ENCODE peak calls at places on chromosome 5, in five cellular contexts. M is heart left ventricle, E is uterus, F is ovary, Y is IMR-90. C is an unnamed sample.

GRCh38 chr5:176151286-176151685 is 86.9 kb upstream of the SIMC1 start:
- DNase-seq in M (no peak), E (no peak), Y (peak), F (no peak), C (no peak)

GRCh38 chr5:39533749-39534148 is 109.0 kb upstream of the DAB2 start:
- DNase-seq in Y (no peak), E (no peak), F (no peak), M (no peak), C (no peak)

GRCh38 chr5:44538831-44539539 is 149.8 kb upstream of the FGF10 start:
- DNase-seq in M (no peak), Y (no peak), E (peak), F (no peak), C (no peak)

GRCh38 chr5:94928891-94929290 is 310.4 kb downstream of the SLF1 start:
- DNase-seq in F (no peak), Y (peak), E (no peak), M (no peak), C (no peak)

GRCh38 chr5:133735346-133735745 is 123.0 kb upstream of the FSTL4 start:
- DNase-seq in E (no peak), M (no peak), Y (peak), F (no peak), C (no peak)

GRCh38 chr5:143188083-143188482 is 215.4 kb downstream of the NR3C1 start:
- DNase-seq in F (no peak), Y (no peak), E (no peak), M (no peak), C (no peak)

GRCh38 chr5:123037104-123037418 is 536 bp upstream of the PPIC start:
- DNase-seq in F (no peak), Y (no peak), E (no peak), M (no peak), C (no peak)

GRCh38 chr5:88675758-88676636 is 207.0 kb downstream of the MEF2C start:
- DNase-seq in F (peak), M (no peak), E (no peak), Y (peak), C (peak)

DNA sequence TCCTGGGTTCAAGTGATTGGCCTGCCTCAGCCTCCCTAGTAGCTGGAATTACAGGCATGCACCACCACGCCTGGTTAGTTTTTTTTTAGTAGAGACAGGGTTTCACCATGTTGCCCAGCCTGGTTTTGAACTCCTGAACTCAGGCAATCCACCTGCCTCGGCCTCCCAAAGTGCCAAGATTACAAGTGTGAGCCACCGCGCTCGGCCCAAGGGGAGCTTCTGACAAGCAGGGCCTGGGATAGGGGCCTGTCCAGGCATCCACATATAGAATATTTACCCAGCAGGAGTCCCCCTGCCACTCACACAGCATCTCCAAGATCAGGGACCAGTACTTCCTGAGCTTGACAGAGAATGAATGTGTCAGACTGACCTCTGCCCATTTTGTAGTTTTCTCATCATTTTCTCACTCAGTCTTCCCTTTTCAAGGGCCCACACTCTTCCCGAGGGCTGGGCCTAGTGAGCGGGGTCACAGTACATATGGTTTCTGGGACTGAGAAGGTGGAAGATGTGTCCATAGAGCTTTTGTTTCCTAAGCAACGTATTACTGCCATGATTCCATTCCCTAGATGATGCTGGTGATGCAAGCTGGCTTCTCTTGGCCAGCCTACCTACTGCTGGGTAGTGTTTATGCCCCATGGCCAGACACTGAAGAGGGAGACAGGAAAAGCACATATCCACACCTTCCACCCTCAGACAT is 9.9 kb downstream of the IRF1 start:
- DNase-seq in F (peak), M (peak), Y (no peak), E (no peak), C (no peak)
- TF ChIP-seq POLR2A in F (no peak), M (no peak), Y (peak), E (no peak), C (no peak)

GRCh38 chr5:181215997-181216982 is 6.8 kb upstream of the TRIM41 start:
- DNase-seq in M (no peak), F (no peak), E (no peak), Y (no peak), C (no peak)
- TF ChIP-seq POLR2A in M (no peak), F (no peak), E (no peak), Y (no peak), C (no peak)

GRCh38 chr5:159258361-159258760 is 4.7 kb upstream of the UBLCP1 start:
- DNase-seq in E (no peak), M (no peak), F (no peak), Y (no peak), C (no peak)

GRCh38 chr5:159263569-159263905 is 447 bp downstream of the UBLCP1 start:
- DNase-seq in Y (no peak), F (no peak), E (no peak), M (no peak), C (no peak)

GRCh38 chr5:159257629-159258283 is 5.3 kb upstream of the UBLCP1 start:
- DNase-seq in F (no peak), Y (no peak), M (no peak), E (no peak), C (no peak)

GRCh38 chr5:159262472-159262858 is 625 bp upstream of the UBLCP1 start:
- DNase-seq in Y (peak), M (no peak), F (no peak), E (no peak), C (no peak)

DNA sequence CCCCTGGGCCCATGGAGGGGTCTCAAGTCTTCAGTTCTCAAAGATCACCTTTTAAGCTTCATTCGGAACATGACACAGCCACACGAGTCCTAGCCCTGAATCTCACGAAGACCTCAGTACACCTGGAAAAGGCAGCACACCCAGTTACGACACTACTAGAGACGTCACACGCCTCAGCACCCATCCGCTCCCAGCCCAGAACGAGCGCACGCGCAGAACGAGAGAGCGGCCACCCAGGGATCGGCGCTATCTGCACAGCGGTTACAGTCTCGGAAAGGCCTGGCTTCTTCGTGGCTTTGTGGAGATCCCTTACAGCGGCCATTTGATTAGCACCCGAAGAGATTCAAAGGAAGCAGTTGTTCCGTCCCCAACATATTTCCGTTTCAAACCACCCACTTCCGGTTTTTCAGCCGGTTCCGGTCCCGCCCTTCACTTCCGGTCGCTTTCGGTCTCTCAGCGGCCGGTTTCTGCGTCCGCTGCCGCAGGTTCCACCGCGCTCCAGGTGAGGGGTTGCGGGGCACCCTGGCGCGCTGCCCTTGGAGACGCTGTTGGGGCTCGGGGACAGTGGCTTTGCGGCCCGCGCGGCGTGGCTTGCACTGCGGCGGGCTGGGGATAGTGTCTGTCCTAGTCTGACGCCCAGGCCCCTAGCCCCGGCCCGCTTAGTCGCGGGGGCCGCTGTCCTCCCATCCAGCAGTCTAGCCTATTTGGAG is at the start of gene UBLCP1:
- DNase-seq in E (peak), M (peak), Y (peak), F (peak), C (peak)
- TF ChIP-seq POLR2A in E (peak), M (peak), Y (peak), F (peak), C (peak)

DNA sequence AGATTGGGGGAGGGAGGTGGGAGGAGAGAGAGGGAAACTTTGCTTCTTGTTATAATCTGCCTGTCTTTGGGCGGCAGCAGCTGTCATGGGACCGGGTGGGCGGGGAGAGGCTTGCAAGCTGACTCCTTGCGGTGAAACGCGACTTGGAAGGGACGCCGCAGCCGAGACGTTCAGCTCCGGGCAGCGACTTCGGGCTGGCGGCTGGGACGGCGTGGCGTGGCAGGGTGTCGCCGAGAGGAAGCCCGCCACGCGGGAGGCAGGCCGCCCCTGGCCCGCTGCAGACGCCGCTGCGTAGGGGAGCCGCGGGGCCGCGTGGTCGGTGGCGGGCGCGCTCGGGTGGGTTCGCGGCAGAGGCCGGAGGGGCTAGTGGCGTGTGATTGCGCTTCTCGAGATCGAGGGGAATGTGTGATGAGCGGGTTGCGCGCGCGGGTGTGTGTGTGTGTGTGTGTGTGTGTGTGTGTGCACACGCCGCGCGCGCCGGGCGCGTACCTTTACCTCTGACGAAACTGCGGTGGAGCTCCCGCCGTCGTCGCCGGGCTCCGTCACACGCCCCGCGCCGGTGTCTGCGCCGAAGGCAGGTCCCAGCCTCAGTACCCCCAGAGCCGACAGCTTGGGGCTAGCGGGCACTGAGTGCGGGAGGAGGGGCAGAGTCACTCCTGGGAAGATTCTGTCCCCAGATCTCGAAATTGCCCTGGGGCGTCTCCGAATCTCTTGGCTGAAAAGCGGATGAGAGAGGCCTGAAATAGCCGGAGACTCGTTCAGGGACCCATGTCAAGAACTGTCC is 1.7 kb downstream of the PPARGC1B start:
- DNase-seq in F (peak), Y (peak), E (peak), M (peak), C (peak)
- TF ChIP-seq POLR2A in F (no peak), Y (no peak), E (peak), M (peak), C (no peak)